ENCODE peak calls at places on chromosomes 7 and 10, in ten cellular contexts. U, P, W, Y, A, C, O, K, M and V are unnamed samples.

GRCh38 chr7:25564980-25565379 is 336.7 kb upstream of the NPVF start:
- DNase-seq in U (no peak), P (no peak), W (no peak), Y (no peak), A (no peak), C (no peak), O (no peak), K (no peak), M (no peak), V (no peak)

GRCh38 chr7:55774327-55775050 is 88.1 kb downstream of the SEPTIN14 start:
- DNase-seq in U (no peak), P (no peak), W (peak), Y (no peak), A (no peak), C (no peak), O (no peak), K (peak), M (no peak), V (peak)

GRCh38 chr10:106338486-106338885 is 826.0 kb downstream of the SORCS1 start:
- DNase-seq in U (no peak), P (no peak), W (no peak), Y (no peak), A (no peak), C (no peak), O (no peak), K (no peak), M (no peak), V (no peak)

GRCh38 chr10:115402690-115403089 is 309.5 kb downstream of the ATRNL1 start:
- DNase-seq in U (no peak), P (no peak), W (no peak), Y (no peak), A (no peak), C (no peak), O (no peak), K (no peak), M (peak), V (peak)

GRCh38 chr10:16384064-16384463 is 52.7 kb upstream of the PTER start:
- DNase-seq in U (no peak), P (no peak), W (no peak), Y (no peak), A (no peak), C (no peak), O (no peak), K (no peak), M (no peak), V (no peak)

GRCh38 chr10:102310356-102311024 is 65.2 kb downstream of the GBF1 start:
- DNase-seq in U (no peak), P (no peak), W (peak), Y (no peak), A (no peak), C (no peak), O (no peak), K (no peak), M (peak), V (peak)

GRCh38 chr7:14305233-14305866 is 315.9 kb upstream of the ETV1 start:
- DNase-seq in U (no peak), P (no peak), W (no peak), Y (no peak), A (no peak), C (no peak), O (no peak), K (no peak), M (peak), V (no peak)

GRCh38 chr7:107700570-107700969 is 39.9 kb downstream of the SLC26A4 start:
- DNase-seq in U (no peak), P (no peak), W (no peak), Y (no peak), A (no peak), C (no peak), O (no peak), K (no peak), M (no peak), V (no peak)

GRCh38 chr7:164882-165660 is 27.3 kb upstream of the FAM20C start:
- DNase-seq in U (no peak), P (no peak), W (peak), Y (peak), A (no peak), C (no peak), O (no peak), K (no peak), M (no peak), V (no peak)

GRCh38 chr7:111987115-111987826 is 218.9 kb downstream of the DOCK4 start:
- DNase-seq in U (no peak), P (no peak), W (no peak), Y (no peak), A (no peak), C (no peak), O (no peak), K (no peak), M (peak), V (peak)

GRCh38 chr10:78211476-78212110 is 177.9 kb downstream of the RPS24 start:
- DNase-seq in U (no peak), P (no peak), W (peak), Y (no peak), A (no peak), C (peak), O (no peak), K (no peak), M (peak), V (peak)

GRCh38 chr7:102425639-102426267 is 7.6 kb upstream of the ORAI2 start:
- DNase-seq in U (peak), P (no peak), W (peak), Y (peak), A (peak), C (no peak), O (no peak), K (peak), M (no peak), V (no peak)

GRCh38 chr7:74449809-74450397 is 3.8 kb upstream of the GTF2IRD1 start:
- DNase-seq in U (peak), P (peak), W (peak), Y (peak), A (peak), C (peak), O (peak), K (peak), M (peak), V (peak)

GRCh38 chr7:142711722-142712616 is 37.3 kb upstream of the PRSS1 start:
- DNase-seq in U (no peak), P (no peak), W (peak), Y (no peak), A (no peak), C (no peak), O (no peak), K (no peak), M (peak), V (peak)

GRCh38 chr10:69801434-69802315 is at the start of gene COL13A1:
- DNase-seq in U (no peak), P (peak), W (peak), Y (peak), A (no peak), C (peak), O (no peak), K (peak), M (peak), V (peak)

GRCh38 chr7:106814887-106815286 is 50.2 kb upstream of the PIK3CG start:
- DNase-seq in U (no peak), P (no peak), W (no peak), Y (no peak), A (no peak), C (no peak), O (no peak), K (no peak), M (no peak), V (no peak)

GRCh38 chr10:87095241-87095945 is 387 bp downstream of the SHLD2 start:
- DNase-seq in U (peak), P (peak), W (peak), Y (peak), A (peak), C (peak), O (peak), K (peak), M (peak), V (peak)

GRCh38 chr10:18738835-18739234 is 79.6 kb downstream of the ARL5B start:
- DNase-seq in U (no peak), P (no peak), W (no peak), Y (no peak), A (no peak), C (no peak), O (no peak), K (no peak), M (no peak), V (peak)

GRCh38 chr7:43248553-43248952 is 136.1 kb downstream of the HECW1 start:
- DNase-seq in U (no peak), P (no peak), W (no peak), Y (no peak), A (no peak), C (no peak), O (no peak), K (no peak), M (no peak), V (no peak)